ENCODE peak calls at places on chromosomes 2 and 18, in nine cellular contexts. J is glutamatergic neuron; A is mucosa of descending colon; Z is stomach; X is stimulated activated CD8-positive, alpha-beta memory T cell treated with anti-CD3 and anti-CD28 coated beads, Interleukin-15, amount 100 ng/mL, for 4 hours; I is left ventricle myocardium inferior; T is stimulated activated CD4-positive, alpha-beta T cell treated with anti-CD3 and anti-CD28 coated beads, Interleukin-15, amount 100 ng/mL, for 1 hour; S is EH; P is T-cell. D is an unnamed sample.

GRCh38 chr2:64063924-64064331 is 44.7 kb upstream of the VPS54 start:
- DNase-seq in J (no peak), I (no peak), A (no peak), X (no peak), S (peak), P (no peak), T (no peak), Z (no peak), D (peak)

GRCh38 chr18:42053188-42053781 is 98.3 kb downstream of the PIK3C3 start:
- DNase-seq in P (peak), J (peak), X (peak), I (no peak), Z (peak), T (peak), S (peak), A (no peak), D (peak)

GRCh38 chr2:60530660-60531276 is 22.7 kb downstream of the BCL11A start:
- DNase-seq in X (no peak), P (no peak), I (peak), A (peak), T (no peak), J (peak), Z (peak), S (no peak), D (peak)

GRCh38 chr2:96977631-96978195 is 8.7 kb downstream of the FAM178B start:
- DNase-seq in J (no peak), P (no peak), I (no peak), X (no peak), S (peak), T (no peak), A (no peak), Z (no peak), D (no peak)

GRCh38 chr2:165745916-165746315 is 48.1 kb downstream of the GALNT3 start:
- DNase-seq in P (no peak), J (no peak), S (peak), I (no peak), T (no peak), X (no peak), Z (no peak), A (no peak), D (no peak)

GRCh38 chr2:16890081-16890480 is 224.4 kb upstream of the CYRIA start:
- DNase-seq in P (no peak), X (no peak), S (no peak), J (peak), Z (no peak), I (no peak), A (no peak), T (no peak), D (no peak)

GRCh38 chr2:118179445-118179844 is 91.2 kb downstream of the INSIG2 start:
- DNase-seq in Z (no peak), X (no peak), J (no peak), S (no peak), P (no peak), T (no peak), A (no peak), I (no peak), D (no peak)

GRCh38 chr2:216081487-216082387 is at the start of the genes PECR and TMEM169:
- DNase-seq in X (peak), T (peak), A (peak), I (peak), P (peak), J (peak), S (peak), Z (peak), D (peak)

GRCh38 chr2:159229476-159230144 is 56.9 kb downstream of the WDSUB1 start:
- DNase-seq in S (no peak), A (no peak), I (no peak), Z (no peak), P (no peak), X (no peak), J (no peak), T (no peak), D (no peak)

GRCh38 chr2:188265315-188265714 is 26.4 kb upstream of the GULP1 start:
- DNase-seq in J (no peak), T (no peak), P (no peak), X (no peak), I (no peak), Z (no peak), S (no peak), A (no peak), D (no peak)

GRCh38 chr2:147632193-147632592 is 212.6 kb upstream of the ACVR2A start:
- DNase-seq in I (no peak), A (no peak), P (no peak), T (no peak), S (peak), X (no peak), Z (no peak), J (no peak), D (peak)

GRCh38 chr2:234291765-234292204 is 205.1 kb downstream of the ARL4C start:
- DNase-seq in A (peak), S (peak), P (peak), Z (no peak), T (no peak), X (no peak), I (peak), J (no peak), D (peak)

GRCh38 chr2:111160758-111161157 is 40.0 kb downstream of the BCL2L11 start:
- DNase-seq in I (no peak), A (no peak), X (no peak), P (no peak), T (no peak), S (peak), Z (no peak), J (no peak), D (no peak)

GRCh38 chr2:201798252-201798918 is 8.0 kb upstream of the CDK15 start:
- DNase-seq in T (no peak), A (no peak), X (no peak), Z (no peak), S (peak), I (no peak), P (no peak), J (no peak), D (no peak)

GRCh38 chr18:58095655-58096054 is 51.6 kb downstream of the NEDD4L start:
- DNase-seq in J (no peak), P (no peak), A (no peak), T (no peak), S (no peak), I (no peak), Z (no peak), X (no peak), D (no peak)

GRCh38 chr2:231187736-231188505 is 10.5 kb upstream of the ARMC9 start:
- DNase-seq in Z (peak), P (no peak), T (no peak), A (no peak), J (no peak), S (peak), I (peak), X (no peak), D (no peak)

GRCh38 chr2:3754795-3755194 is 51.4 kb downstream of the DCDC2C start:
- DNase-seq in J (no peak), P (no peak), X (no peak), S (no peak), T (no peak), Z (no peak), I (no peak), A (no peak), D (no peak)

GRCh38 chr18:53153281-53153680 is 813.3 kb downstream of the DCC start:
- DNase-seq in I (no peak), S (no peak), P (no peak), A (no peak), T (no peak), Z (no peak), X (no peak), J (peak), D (no peak)

GRCh38 chr2:238075397-238075796 is 14.6 kb downstream of the SCLY start:
- DNase-seq in X (no peak), I (no peak), T (no peak), J (no peak), P (no peak), Z (no peak), S (peak), A (no peak), D (no peak)

GRCh38 chr2:214376631-214377624 is 33.9 kb upstream of the VWC2L start:
- DNase-seq in P (no peak), Z (no peak), X (no peak), I (no peak), S (no peak), J (no peak), A (no peak), T (no peak), D (no peak)

GRCh38 chr2:214536625-214537024 is 125.8 kb downstream of the VWC2L start:
- DNase-seq in X (no peak), A (no peak), J (no peak), I (no peak), T (no peak), S (peak), Z (no peak), P (no peak), D (no peak)

GRCh38 chr2:163405298-163405697 is 330.5 kb downstream of the FIGN start:
- DNase-seq in P (no peak), T (no peak), I (no peak), S (peak), Z (no peak), J (no peak), X (no peak), A (no peak), D (no peak)

GRCh38 chr2:43818761-43819160 is 19.9 kb downstream of the ABCG5 start:
- DNase-seq in X (no peak), T (no peak), S (peak), A (peak), P (no peak), J (no peak), Z (peak), I (no peak), D (no peak)

GRCh38 chr2:159002465-159003130 is 34.2 kb downstream of the TANC1 start:
- DNase-seq in S (no peak), J (no peak), Z (no peak), P (no peak), I (no peak), X (no peak), A (no peak), T (no peak), D (no peak)

GRCh38 chr2:133523406-133523805 is 44.9 kb downstream of the NCKAP5 start:
- DNase-seq in A (no peak), T (no peak), J (no peak), S (peak), I (no peak), P (no peak), Z (no peak), X (no peak), D (no peak)

GRCh38 chr2:240290432-240291336 is 144.8 kb upstream of the GPC1 start:
- DNase-seq in A (no peak), J (no peak), Z (no peak), S (no peak), T (no peak), P (no peak), I (no peak), X (no peak), D (no peak)

GRCh38 chr2:79855264-79856006 is 342.6 kb downstream of the CTNNA2 start:
- DNase-seq in J (peak), T (no peak), X (no peak), Z (peak), I (no peak), A (no peak), S (peak), P (no peak), D (peak)

GRCh38 chr2:199463000-199463692 is 5.4 kb upstream of the SATB2 start:
- DNase-seq in S (peak), P (peak), Z (peak), J (peak), A (peak), T (peak), I (peak), X (no peak), D (peak)

GRCh38 chr2:120312861-120313694 is 32.9 kb upstream of the INHBB start:
- DNase-seq in P (peak), A (peak), J (peak), T (peak), Z (peak), S (peak), X (peak), I (peak), D (peak)

GRCh38 chr18:75658330-75658729 is 230.8 kb upstream of the SMIM21 start:
- DNase-seq in T (no peak), Z (no peak), X (no peak), I (no peak), J (no peak), A (no peak), P (no peak), S (no peak), D (no peak)

D was measured in SHP77.